ENCODE peak calls at places on chromosomes 13 and 19, in five cellular contexts. One of them, this sample, is unnamed.

GRCh38 chr19:49546825-49547565 is 19.2 kb downstream of the RCN3 start:
- DNase-seq in body of pancreas: peak
- DNase-seq in dorsolateral prefrontal cortex: peak
- DNase-seq in psoas muscle: no peak
- DNase-seq in foreskin fibroblast: peak
- DNase-seq in this sample: peak

GRCh38 chr13:71587778-71588177 is 279.2 kb downstream of the DACH1 start:
- DNase-seq in body of pancreas: no peak
- DNase-seq in psoas muscle: no peak
- DNase-seq in foreskin fibroblast: no peak
- DNase-seq in dorsolateral prefrontal cortex: no peak
- DNase-seq in this sample: no peak

GRCh38 chr13:46630419-46631183 is 77.6 kb downstream of the LRCH1 start:
- DNase-seq in body of pancreas: no peak
- DNase-seq in foreskin fibroblast: no peak
- DNase-seq in dorsolateral prefrontal cortex: no peak
- DNase-seq in psoas muscle: no peak
- DNase-seq in this sample: no peak

GRCh38 chr19:54461201-54462071 is 2.1 kb downstream of the LENG9 start:
- DNase-seq in foreskin fibroblast: peak
- DNase-seq in psoas muscle: peak
- DNase-seq in body of pancreas: no peak
- DNase-seq in dorsolateral prefrontal cortex: no peak
- DNase-seq in this sample: no peak

GRCh38 chr13:50320297-50320862 is 305.1 kb downstream of the KCNRG start:
- DNase-seq in psoas muscle: no peak
- DNase-seq in body of pancreas: no peak
- DNase-seq in foreskin fibroblast: peak
- DNase-seq in dorsolateral prefrontal cortex: no peak
- DNase-seq in this sample: peak

GRCh38 chr19:32966750-32967149 is 5.0 kb downstream of the CEP89 start:
- DNase-seq in dorsolateral prefrontal cortex: no peak
- DNase-seq in foreskin fibroblast: no peak
- DNase-seq in body of pancreas: no peak
- DNase-seq in psoas muscle: no peak
- DNase-seq in this sample: no peak

GRCh38 chr13:101654916-101655315 is 202.4 kb downstream of the ITGBL1 start:
- DNase-seq in foreskin fibroblast: peak
- DNase-seq in psoas muscle: no peak
- DNase-seq in dorsolateral prefrontal cortex: no peak
- DNase-seq in body of pancreas: no peak
- DNase-seq in this sample: peak

GRCh38 chr13:20462921-20463320 is 62.7 kb downstream of the CRYL1 start:
- DNase-seq in psoas muscle: no peak
- DNase-seq in dorsolateral prefrontal cortex: no peak
- DNase-seq in foreskin fibroblast: no peak
- DNase-seq in body of pancreas: no peak
- DNase-seq in this sample: no peak

GRCh38 chr13:112444001-112444311 is 67.8 kb downstream of the SPACA7 start:
- DNase-seq in body of pancreas: peak
- DNase-seq in foreskin fibroblast: peak
- DNase-seq in dorsolateral prefrontal cortex: peak
- DNase-seq in psoas muscle: peak
- DNase-seq in this sample: peak

GRCh38 chr13:76878043-76878442 is 8.2 kb downstream of the KCTD12 start:
- DNase-seq in psoas muscle: no peak
- DNase-seq in body of pancreas: no peak
- DNase-seq in dorsolateral prefrontal cortex: no peak
- DNase-seq in foreskin fibroblast: no peak
- DNase-seq in this sample: no peak

GRCh38 chr19:55447421-55448174 is 4.5 kb upstream of the SHISA7 start:
- DNase-seq in dorsolateral prefrontal cortex: peak
- DNase-seq in body of pancreas: no peak
- DNase-seq in foreskin fibroblast: peak
- DNase-seq in psoas muscle: no peak
- DNase-seq in this sample: no peak

GRCh38 chr13:59891053-59891452 is 272.7 kb downstream of the DIAPH3 start:
- DNase-seq in foreskin fibroblast: peak
- DNase-seq in psoas muscle: no peak
- DNase-seq in dorsolateral prefrontal cortex: no peak
- DNase-seq in body of pancreas: no peak
- DNase-seq in this sample: no peak

GRCh38 chr19:23093832-23094231 is 23.0 kb upstream of the ZNF730 start:
- DNase-seq in dorsolateral prefrontal cortex: no peak
- DNase-seq in body of pancreas: no peak
- DNase-seq in psoas muscle: no peak
- DNase-seq in foreskin fibroblast: no peak
- DNase-seq in this sample: no peak

GRCh38 chr13:47621931-47622330 is 379.1 kb downstream of the SUCLA2 start:
- DNase-seq in psoas muscle: no peak
- DNase-seq in foreskin fibroblast: peak
- DNase-seq in body of pancreas: no peak
- DNase-seq in dorsolateral prefrontal cortex: no peak
- DNase-seq in this sample: peak

GRCh38 chr13:50129923-50130685 is 114.9 kb downstream of the KCNRG start:
- DNase-seq in foreskin fibroblast: peak
- DNase-seq in dorsolateral prefrontal cortex: no peak
- DNase-seq in body of pancreas: peak
- DNase-seq in psoas muscle: peak
- DNase-seq in this sample: no peak

GRCh38 chr13:99577934-99578917 is 77.0 kb downstream of the TM9SF2 start:
- DNase-seq in dorsolateral prefrontal cortex: no peak
- DNase-seq in body of pancreas: no peak
- DNase-seq in psoas muscle: no peak
- DNase-seq in foreskin fibroblast: peak
- DNase-seq in this sample: no peak

GRCh38 chr19:15733895-15734294 is 3.9 kb upstream of the OR10H3 start:
- DNase-seq in body of pancreas: no peak
- DNase-seq in psoas muscle: no peak
- DNase-seq in foreskin fibroblast: no peak
- DNase-seq in dorsolateral prefrontal cortex: no peak
- DNase-seq in this sample: no peak

GRCh38 chr13:106156468-106156867 is 379.0 kb downstream of the EFNB2 start:
- DNase-seq in foreskin fibroblast: peak
- DNase-seq in dorsolateral prefrontal cortex: no peak
- DNase-seq in body of pancreas: no peak
- DNase-seq in psoas muscle: no peak
- DNase-seq in this sample: peak

GRCh38 chr13:112825875-112826274 is 136.0 kb downstream of the ATP11A start:
- DNase-seq in body of pancreas: no peak
- DNase-seq in dorsolateral prefrontal cortex: no peak
- DNase-seq in foreskin fibroblast: no peak
- DNase-seq in psoas muscle: no peak
- DNase-seq in this sample: no peak

GRCh38 chr19:7679017-7679720 is 1.5 kb upstream of the TRAPPC5 start:
- DNase-seq in dorsolateral prefrontal cortex: no peak
- DNase-seq in foreskin fibroblast: no peak
- DNase-seq in psoas muscle: peak
- DNase-seq in body of pancreas: peak
- DNase-seq in this sample: no peak

GRCh38 chr19:49297403-49297802 is 27.6 kb downstream of the SLC6A16 start:
- DNase-seq in dorsolateral prefrontal cortex: no peak
- DNase-seq in foreskin fibroblast: peak
- DNase-seq in psoas muscle: no peak
- DNase-seq in body of pancreas: no peak
- DNase-seq in this sample: peak

GRCh38 chr13:27194895-27195764 is 23.5 kb upstream of the USP12 start:
- DNase-seq in psoas muscle: no peak
- DNase-seq in body of pancreas: no peak
- DNase-seq in foreskin fibroblast: peak
- DNase-seq in dorsolateral prefrontal cortex: no peak
- DNase-seq in this sample: peak
- H3K4me3 ChIP-seq in psoas muscle: no peak
- H3K4me3 ChIP-seq in body of pancreas: no peak
- H3K4me3 ChIP-seq in foreskin fibroblast: no peak
- H3K4me3 ChIP-seq in dorsolateral prefrontal cortex: no peak
- H3K4me3 ChIP-seq in this sample: peak

GRCh38 chr19:3313199-3313575 is 53.2 kb upstream of the NFIC start:
- DNase-seq in psoas muscle: no peak
- DNase-seq in dorsolateral prefrontal cortex: no peak
- DNase-seq in foreskin fibroblast: no peak
- DNase-seq in body of pancreas: no peak
- DNase-seq in this sample: no peak

GRCh38 chr19:3314962-3315675 is 51.3 kb upstream of the NFIC start:
- DNase-seq in psoas muscle: no peak
- DNase-seq in foreskin fibroblast: no peak
- DNase-seq in body of pancreas: no peak
- DNase-seq in dorsolateral prefrontal cortex: no peak
- DNase-seq in this sample: no peak

GRCh38 chr19:3316659-3317207 is 49.6 kb upstream of the NFIC start:
- DNase-seq in body of pancreas: no peak
- DNase-seq in foreskin fibroblast: no peak
- DNase-seq in psoas muscle: no peak
- DNase-seq in dorsolateral prefrontal cortex: no peak
- DNase-seq in this sample: no peak

GRCh38 chr19:3315676-3315973 is 50.8 kb upstream of the NFIC start:
- DNase-seq in psoas muscle: no peak
- DNase-seq in body of pancreas: no peak
- DNase-seq in foreskin fibroblast: no peak
- DNase-seq in dorsolateral prefrontal cortex: no peak
- DNase-seq in this sample: no peak

GRCh38 chr19:3316132-3316648 is 50.2 kb upstream of the NFIC start:
- DNase-seq in dorsolateral prefrontal cortex: no peak
- DNase-seq in body of pancreas: no peak
- DNase-seq in foreskin fibroblast: no peak
- DNase-seq in psoas muscle: no peak
- DNase-seq in this sample: no peak
- H3K4me3 ChIP-seq in dorsolateral prefrontal cortex: no peak
- H3K4me3 ChIP-seq in body of pancreas: no peak
- H3K4me3 ChIP-seq in foreskin fibroblast: no peak
- H3K4me3 ChIP-seq in psoas muscle: no peak
- H3K4me3 ChIP-seq in this sample: no peak

DNA sequence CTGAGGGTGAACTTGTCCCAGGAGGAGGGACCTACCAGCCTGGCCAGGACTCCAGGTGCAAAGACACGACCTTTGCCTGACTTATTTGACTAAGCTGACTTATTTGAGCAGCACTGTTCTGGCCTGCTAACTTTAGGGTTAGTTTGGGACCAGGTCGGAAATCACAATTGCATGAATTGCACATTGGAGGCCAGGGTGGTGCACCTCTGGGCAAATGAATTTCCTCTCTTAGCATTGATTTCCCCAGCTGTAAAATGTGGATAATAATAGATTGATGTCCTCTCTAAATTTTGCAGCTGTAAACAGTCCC is 1.4 kb upstream of the BST2 start:
- DNase-seq in psoas muscle: no peak
- DNase-seq in dorsolateral prefrontal cortex: no peak
- DNase-seq in foreskin fibroblast: no peak
- DNase-seq in body of pancreas: no peak
- DNase-seq in this sample: no peak
- H3K4me3 ChIP-seq in psoas muscle: peak
- H3K4me3 ChIP-seq in dorsolateral prefrontal cortex: peak
- H3K4me3 ChIP-seq in foreskin fibroblast: no peak
- H3K4me3 ChIP-seq in body of pancreas: no peak
- H3K4me3 ChIP-seq in this sample: no peak

DNA sequence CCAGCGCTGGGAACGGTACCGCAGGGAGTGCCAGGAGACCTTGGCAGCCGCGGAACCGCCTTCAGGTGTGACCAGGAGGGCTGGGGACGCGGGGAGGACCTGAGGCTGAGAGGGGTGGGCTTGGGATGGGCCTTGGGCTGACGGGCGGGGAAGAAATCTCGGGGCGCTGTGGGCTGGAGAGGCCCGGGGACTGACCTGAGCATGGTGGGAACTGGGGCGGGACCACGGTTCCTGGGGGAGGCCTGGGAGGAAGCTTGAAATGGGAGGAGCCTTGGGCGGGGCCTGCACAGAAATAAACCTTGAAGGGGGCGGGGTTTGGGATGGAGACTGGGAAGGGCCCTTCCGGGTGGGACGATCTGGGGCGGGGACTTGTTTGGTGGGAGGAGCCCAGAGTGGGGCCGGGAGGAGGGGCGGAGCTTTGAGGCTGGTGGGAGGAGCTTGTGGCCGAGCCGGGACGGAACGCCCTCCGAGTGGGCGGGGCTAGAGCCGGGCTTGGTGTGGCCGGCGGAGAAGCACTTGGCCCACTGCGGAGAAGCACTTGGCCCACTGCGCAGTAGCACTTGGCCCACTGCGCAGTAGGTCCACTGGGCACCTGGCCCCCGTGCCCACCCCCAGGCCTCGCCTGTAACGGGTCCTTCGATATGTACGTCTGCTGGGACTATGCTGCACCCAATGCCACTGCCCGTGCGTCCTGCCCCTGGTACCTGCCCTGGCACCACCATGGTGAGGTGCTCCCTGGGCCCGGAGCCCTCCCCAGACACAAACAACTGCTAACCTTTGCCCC is 2.8 kb downstream of the GIPR start:
- DNase-seq in body of pancreas: peak
- DNase-seq in psoas muscle: peak
- DNase-seq in dorsolateral prefrontal cortex: peak
- DNase-seq in foreskin fibroblast: peak
- DNase-seq in this sample: no peak
- H3K4me3 ChIP-seq in body of pancreas: no peak
- H3K4me3 ChIP-seq in psoas muscle: peak
- H3K4me3 ChIP-seq in dorsolateral prefrontal cortex: no peak
- H3K4me3 ChIP-seq in foreskin fibroblast: peak
- H3K4me3 ChIP-seq in this sample: no peak

DNA sequence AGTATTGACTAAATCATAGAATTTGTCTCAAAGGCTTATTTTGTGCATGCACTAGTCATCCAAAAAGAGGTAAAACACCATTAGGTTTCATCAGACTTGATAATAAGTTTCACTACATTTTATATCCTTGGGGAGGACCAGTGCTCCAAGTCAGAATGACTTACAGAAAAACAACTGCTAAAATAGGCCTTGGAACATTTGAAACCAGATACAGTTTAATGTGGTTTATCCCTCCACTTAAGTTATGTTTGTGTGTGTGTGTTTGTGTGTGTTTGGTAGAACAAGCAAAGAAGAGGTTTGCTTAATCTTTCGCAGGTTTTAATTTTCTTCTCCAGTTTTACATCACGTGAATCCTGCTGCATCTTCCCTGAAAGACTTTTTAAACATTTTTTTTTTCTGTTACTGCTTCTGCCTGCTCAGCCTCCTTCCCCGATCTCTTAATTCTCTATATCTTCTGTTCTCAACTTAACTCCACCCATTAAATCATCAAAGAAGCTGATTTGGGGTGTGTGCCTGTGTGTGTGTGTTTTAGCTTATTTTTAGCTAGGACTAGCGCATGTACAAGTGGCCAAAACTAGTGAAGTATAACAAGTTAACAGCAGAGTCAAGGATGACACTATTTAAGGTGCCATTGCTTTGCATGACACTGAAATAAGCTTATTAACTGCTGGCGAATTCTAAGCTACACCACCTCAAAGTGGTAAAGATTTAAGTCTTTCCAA is 570.7 kb downstream of the PCDH9 start:
- DNase-seq in psoas muscle: no peak
- DNase-seq in dorsolateral prefrontal cortex: no peak
- DNase-seq in foreskin fibroblast: no peak
- DNase-seq in body of pancreas: no peak
- DNase-seq in this sample: peak
- H3K4me3 ChIP-seq in psoas muscle: peak
- H3K4me3 ChIP-seq in dorsolateral prefrontal cortex: no peak
- H3K4me3 ChIP-seq in foreskin fibroblast: no peak
- H3K4me3 ChIP-seq in body of pancreas: no peak
- H3K4me3 ChIP-seq in this sample: peak